ENCODE peak calls at places on chromosomes 11 and 22, in ten cellular contexts. Z is Calu3; P is AG09319; K is foreskin fibroblast; L is HFFc6; B is ovary; R is upper lobe of left lung; F is activated CD8-positive, alpha-beta T cell treated with anti-CD3 and anti-CD28 coated beads for 36 hours; A is kidney; Y is type B pancreatic cell. S is an unnamed sample.

GRCh38 chr11:8408151-8408930 is 144.7 kb upstream of the LMO1 start:
- DNase-seq in Z (no peak), A (no peak), K (no peak), F (no peak), P (no peak), R (no peak), Y (no peak), B (no peak), L (no peak), S (no peak)

GRCh38 chr22:23888615-23889401 is 5.4 kb upstream of the MIF start:
- DNase-seq in L (peak), A (no peak), Z (no peak), Y (no peak), B (no peak), F (no peak), R (peak), P (no peak), K (peak), S (no peak)

GRCh38 chr11:125287467-125288232 is 123.1 kb downstream of the PKNOX2 start:
- DNase-seq in P (no peak), A (peak), F (no peak), R (no peak), Y (no peak), B (peak), L (no peak), Z (no peak), K (no peak), S (no peak)

GRCh38 chr11:32210601-32211000 is 119.7 kb downstream of the RCN1 start:
- DNase-seq in Z (no peak), F (no peak), R (no peak), L (peak), Y (no peak), B (no peak), P (no peak), K (no peak), A (no peak), S (no peak)

GRCh38 chr22:23106906-23107367 is 34.9 kb downstream of the RSPH14 start:
- DNase-seq in A (no peak), F (no peak), Y (no peak), Z (no peak), B (no peak), R (no peak), K (no peak), L (no peak), P (no peak), S (no peak)

GRCh38 chr11:63764201-63764711 is 4.3 kb downstream of the ZFTA start:
- DNase-seq in A (peak), Y (no peak), K (no peak), P (no peak), R (peak), B (no peak), F (no peak), Z (no peak), L (no peak), S (peak)

GRCh38 chr11:47329431-47329993 is 23.0 kb downstream of the MYBPC3 start:
- DNase-seq in F (no peak), A (peak), Z (no peak), L (no peak), R (no peak), Y (no peak), B (no peak), P (no peak), K (no peak), S (no peak)

GRCh38 chr11:68806931-68807844 is 34.5 kb downstream of the CPT1A start:
- DNase-seq in L (peak), B (no peak), A (no peak), P (peak), Z (no peak), R (peak), Y (no peak), F (no peak), K (peak), S (no peak)

GRCh38 chr11:68324695-68325094 is 12.3 kb downstream of the LRP5 start:
- DNase-seq in P (no peak), B (no peak), R (peak), Z (no peak), Y (no peak), K (no peak), A (no peak), F (no peak), L (no peak), S (no peak)

GRCh38 chr11:79362821-79363220 is 78.0 kb downstream of the TENM4 start:
- DNase-seq in A (no peak), B (no peak), F (no peak), Y (no peak), R (no peak), Z (no peak), K (no peak), L (no peak), P (no peak), S (no peak)

GRCh38 chr11:47010192-47010591 is 73.6 kb downstream of the CSTPP1 start:
- DNase-seq in L (no peak), R (no peak), F (no peak), P (no peak), B (no peak), Z (no peak), Y (no peak), A (no peak), K (no peak), S (no peak)

GRCh38 chr11:94400839-94401772 is at the start of gene GPR83:
- DNase-seq in F (peak), L (no peak), B (no peak), Z (no peak), A (peak), K (no peak), R (peak), P (no peak), Y (no peak), S (no peak)
- TF ChIP-seq CTCF in F (no peak), L (no peak), B (no peak), Z (no peak), A (no peak), K (no peak), R (no peak), P (no peak), Y (no peak), S (no peak)

GRCh38 chr11:1303196-1303821 is 6.1 kb downstream of the TOLLIP start:
- DNase-seq in R (peak), F (no peak), K (no peak), Y (peak), L (no peak), A (peak), P (no peak), Z (peak), B (no peak), S (no peak)
- TF ChIP-seq CTCF in R (peak), F (no peak), K (no peak), Y (peak), L (peak), A (no peak), P (no peak), Z (peak), B (no peak), S (no peak)

GRCh38 chr11:2280208-2280607 is 9.8 kb upstream of the ASCL2 start:
- DNase-seq in F (no peak), K (no peak), A (no peak), R (no peak), Z (no peak), P (no peak), Y (no peak), L (no peak), B (no peak), S (no peak)
- TF ChIP-seq CTCF in F (no peak), K (no peak), A (no peak), R (no peak), Z (no peak), P (no peak), Y (no peak), L (no peak), B (no peak), S (no peak)

DNA sequence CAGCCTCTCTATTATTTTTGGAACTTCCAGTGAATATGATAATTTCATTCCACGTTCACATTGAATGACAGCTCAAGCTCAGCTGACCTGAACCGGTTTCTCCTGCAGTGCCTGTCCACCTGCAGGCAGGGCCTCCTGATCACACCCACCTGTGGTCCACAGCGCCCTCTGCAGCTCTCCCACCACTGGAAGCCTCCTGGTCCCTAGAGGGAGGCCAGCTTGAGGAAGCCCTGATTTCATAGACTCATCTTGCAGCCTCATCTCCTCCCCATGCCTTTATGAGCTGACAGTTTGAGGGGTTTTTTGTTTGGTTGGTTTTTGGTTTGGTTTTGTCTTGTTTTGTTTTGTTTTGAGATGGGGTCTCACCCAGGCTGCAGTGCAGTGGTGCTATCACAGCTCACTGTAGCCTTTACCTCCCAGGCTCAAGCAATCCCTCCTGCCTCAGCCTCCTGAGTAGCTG is 29.9 kb upstream of the MALAT1 start:
- DNase-seq in Y (no peak), R (no peak), F (peak), K (no peak), Z (peak), A (peak), L (no peak), P (no peak), B (peak), S (peak)
- TF ChIP-seq CTCF in Y (peak), R (peak), F (peak), K (peak), Z (peak), A (peak), L (peak), P (peak), B (no peak), S (peak)

GRCh38 chr22:36367066-36367465 is 20.7 kb downstream of the MYH9 start:
- DNase-seq in L (no peak), R (no peak), Y (no peak), P (no peak), Z (no peak), F (no peak), B (no peak), K (no peak), A (no peak), S (no peak)

GRCh38 chr22:36365020-36365411 is 22.8 kb downstream of the MYH9 start:
- DNase-seq in A (peak), B (peak), P (no peak), R (no peak), Y (no peak), Z (peak), K (peak), L (peak), F (peak), S (peak)

GRCh38 chr22:36364255-36365019 is 23.3 kb downstream of the MYH9 start:
- DNase-seq in R (no peak), B (no peak), Z (no peak), Y (no peak), A (peak), L (no peak), P (no peak), F (no peak), K (no peak), S (no peak)

GRCh38 chr22:36367479-36367878 is 20.3 kb downstream of the MYH9 start:
- DNase-seq in L (no peak), R (no peak), F (peak), A (no peak), K (no peak), Z (no peak), P (no peak), Y (no peak), B (no peak), S (no peak)

DNA sequence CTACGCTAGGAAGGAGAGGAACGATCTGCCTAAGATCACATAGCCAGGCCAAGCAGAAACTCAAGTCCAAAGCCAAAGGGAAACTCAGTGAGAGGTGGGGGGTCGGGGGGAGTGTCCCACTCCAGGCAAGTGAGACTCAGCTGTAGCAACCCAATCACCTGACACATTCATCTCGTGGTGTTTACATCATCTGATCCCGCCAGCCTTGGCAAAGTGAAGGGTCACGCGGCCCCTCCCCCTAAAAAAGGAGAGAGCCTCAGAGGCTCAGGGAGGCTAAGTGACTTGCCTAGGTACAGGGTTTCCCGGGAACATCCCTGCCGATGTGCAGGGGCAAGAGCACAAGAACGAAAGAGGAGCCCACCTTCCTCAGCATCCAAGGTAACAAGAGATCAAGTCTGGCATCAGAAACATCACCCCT is 21.5 kb downstream of the MYH9 start:
- DNase-seq in P (no peak), R (no peak), K (no peak), L (no peak), B (no peak), Z (no peak), Y (no peak), F (peak), A (peak), S (no peak)
- TF ChIP-seq CTCF in P (no peak), R (no peak), K (no peak), L (no peak), B (no peak), Z (no peak), Y (no peak), F (no peak), A (no peak), S (no peak)

DNA sequence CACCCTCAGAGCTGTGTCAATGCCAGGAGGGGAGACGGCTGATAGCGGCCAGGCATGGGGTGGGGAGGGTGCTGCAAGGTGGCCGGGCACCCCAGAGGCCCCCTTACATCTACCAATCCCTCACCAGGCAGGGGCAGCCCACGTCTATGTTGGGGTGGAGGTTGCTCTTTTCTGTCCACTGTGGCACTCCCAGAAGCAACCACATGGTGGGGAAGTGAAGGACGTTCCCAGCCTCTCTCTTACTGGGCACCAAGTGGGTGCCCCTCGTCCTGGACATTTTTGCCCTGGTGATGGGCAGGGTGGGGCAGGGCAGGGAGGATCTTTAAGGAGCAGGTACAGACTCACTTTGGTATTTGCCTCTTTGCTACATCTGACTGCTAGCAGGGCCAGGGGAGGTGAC is 47.5 kb downstream of the NECTIN1 start:
- DNase-seq in B (no peak), Y (no peak), P (no peak), Z (no peak), F (no peak), K (no peak), R (no peak), L (no peak), A (no peak), S (no peak)
- TF ChIP-seq CTCF in B (no peak), Y (peak), P (peak), Z (no peak), F (no peak), K (no peak), R (no peak), L (no peak), A (no peak), S (no peak)

GRCh38 chr11:16191212-16191851 is 165.0 kb downstream of the SOX6 start:
- DNase-seq in Y (no peak), P (no peak), Z (no peak), K (no peak), F (no peak), A (no peak), R (no peak), L (no peak), B (no peak), S (peak)
- TF ChIP-seq CTCF in Y (no peak), P (no peak), Z (no peak), K (no peak), F (no peak), A (no peak), R (no peak), L (peak), B (no peak), S (peak)

S was measured in GM20000.